ENCODE peak calls at places on chromosomes 11 and 22, in nine cellular contexts. One of them, this sample, is unnamed.

GRCh38 chr11:117523680-117524079 is 196.0 kb downstream of the CEP164 start:
- DNase-seq in cardiac fibroblast: peak
- DNase-seq in lower lobe of right lung: no peak
- DNase-seq in COLO829: no peak
- DNase-seq in NCI-H1092: no peak
- DNase-seq in renal cortical epithelial cell: peak
- DNase-seq in Daoy: peak
- DNase-seq in iPS-NIHi11: no peak
- DNase-seq in left colon: no peak
- DNase-seq in this sample: no peak

GRCh38 chr11:46845440-46845739 is 690 bp downstream of the CKAP5 start:
- DNase-seq in cardiac fibroblast: no peak
- DNase-seq in lower lobe of right lung: no peak
- DNase-seq in COLO829: no peak
- DNase-seq in NCI-H1092: no peak
- DNase-seq in renal cortical epithelial cell: peak
- DNase-seq in Daoy: no peak
- DNase-seq in iPS-NIHi11: no peak
- DNase-seq in left colon: no peak
- DNase-seq in this sample: no peak

GRCh38 chr11:120424185-120424969 is 87.2 kb upstream of the GRIK4 start:
- DNase-seq in cardiac fibroblast: peak
- DNase-seq in lower lobe of right lung: no peak
- DNase-seq in COLO829: no peak
- DNase-seq in NCI-H1092: no peak
- DNase-seq in renal cortical epithelial cell: peak
- DNase-seq in Daoy: no peak
- DNase-seq in iPS-NIHi11: no peak
- DNase-seq in left colon: no peak
- DNase-seq in this sample: no peak

GRCh38 chr11:57144075-57144474 is 37.7 kb upstream of the LRRC55 start:
- DNase-seq in cardiac fibroblast: no peak
- DNase-seq in lower lobe of right lung: no peak
- DNase-seq in COLO829: no peak
- DNase-seq in NCI-H1092: no peak
- DNase-seq in renal cortical epithelial cell: no peak
- DNase-seq in Daoy: no peak
- DNase-seq in iPS-NIHi11: no peak
- DNase-seq in left colon: no peak
- DNase-seq in this sample: no peak

GRCh38 chr11:70556884-70557741 is 158.8 kb downstream of the CTTN start:
- DNase-seq in cardiac fibroblast: no peak
- DNase-seq in lower lobe of right lung: no peak
- DNase-seq in COLO829: no peak
- DNase-seq in NCI-H1092: no peak
- DNase-seq in renal cortical epithelial cell: peak
- DNase-seq in Daoy: peak
- DNase-seq in iPS-NIHi11: no peak
- DNase-seq in left colon: peak
- DNase-seq in this sample: no peak

GRCh38 chr11:75140269-75141138 is 10.4 kb upstream of the SLCO2B1 start:
- DNase-seq in cardiac fibroblast: peak
- DNase-seq in lower lobe of right lung: peak
- DNase-seq in COLO829: peak
- DNase-seq in NCI-H1092: peak
- DNase-seq in renal cortical epithelial cell: no peak
- DNase-seq in Daoy: peak
- DNase-seq in iPS-NIHi11: peak
- DNase-seq in left colon: no peak
- DNase-seq in this sample: peak

GRCh38 chr22:46593211-46593676 is 26.9 kb upstream of the GRAMD4 start:
- DNase-seq in cardiac fibroblast: no peak
- DNase-seq in lower lobe of right lung: peak
- DNase-seq in COLO829: no peak
- DNase-seq in NCI-H1092: no peak
- DNase-seq in renal cortical epithelial cell: no peak
- DNase-seq in Daoy: no peak
- DNase-seq in iPS-NIHi11: no peak
- DNase-seq in left colon: no peak
- DNase-seq in this sample: no peak

GRCh38 chr11:114166897-114167323 is 107.4 kb downstream of the ZBTB16 start:
- DNase-seq in cardiac fibroblast: peak
- DNase-seq in lower lobe of right lung: no peak
- DNase-seq in COLO829: peak
- DNase-seq in NCI-H1092: peak
- DNase-seq in renal cortical epithelial cell: peak
- DNase-seq in Daoy: peak
- DNase-seq in iPS-NIHi11: no peak
- DNase-seq in left colon: no peak
- DNase-seq in this sample: no peak

GRCh38 chr11:113082501-113082900 is 121.3 kb downstream of the NCAM1 start:
- DNase-seq in cardiac fibroblast: no peak
- DNase-seq in lower lobe of right lung: no peak
- DNase-seq in COLO829: no peak
- DNase-seq in NCI-H1092: peak
- DNase-seq in renal cortical epithelial cell: no peak
- DNase-seq in Daoy: no peak
- DNase-seq in iPS-NIHi11: no peak
- DNase-seq in left colon: no peak
- DNase-seq in this sample: no peak

GRCh38 chr11:6319001-6319878 is 1.1 kb downstream of the CAVIN3 start:
- DNase-seq in cardiac fibroblast: peak
- DNase-seq in lower lobe of right lung: peak
- DNase-seq in COLO829: peak
- DNase-seq in NCI-H1092: no peak
- DNase-seq in renal cortical epithelial cell: peak
- DNase-seq in Daoy: peak
- DNase-seq in iPS-NIHi11: peak
- DNase-seq in left colon: peak
- DNase-seq in this sample: no peak

GRCh38 chr11:70912226-70912840 is 340.0 kb downstream of the SHANK2 start:
- DNase-seq in cardiac fibroblast: peak
- DNase-seq in lower lobe of right lung: no peak
- DNase-seq in COLO829: no peak
- DNase-seq in NCI-H1092: no peak
- DNase-seq in renal cortical epithelial cell: peak
- DNase-seq in Daoy: peak
- DNase-seq in iPS-NIHi11: no peak
- DNase-seq in left colon: no peak
- DNase-seq in this sample: no peak

GRCh38 chr11:94837317-94837716 is 69.2 kb downstream of the AMOTL1 start:
- DNase-seq in cardiac fibroblast: no peak
- DNase-seq in lower lobe of right lung: no peak
- DNase-seq in COLO829: no peak
- DNase-seq in NCI-H1092: no peak
- DNase-seq in renal cortical epithelial cell: no peak
- DNase-seq in Daoy: no peak
- DNase-seq in iPS-NIHi11: no peak
- DNase-seq in left colon: no peak
- DNase-seq in this sample: no peak

GRCh38 chr11:88059326-88059725 is 115.9 kb downstream of the RAB38 start:
- DNase-seq in cardiac fibroblast: peak
- DNase-seq in lower lobe of right lung: no peak
- DNase-seq in COLO829: no peak
- DNase-seq in NCI-H1092: no peak
- DNase-seq in renal cortical epithelial cell: peak
- DNase-seq in Daoy: no peak
- DNase-seq in iPS-NIHi11: no peak
- DNase-seq in left colon: no peak
- DNase-seq in this sample: no peak

GRCh38 chr22:23256986-23257888 is 76.9 kb downstream of the BCR start:
- DNase-seq in cardiac fibroblast: peak
- DNase-seq in lower lobe of right lung: no peak
- DNase-seq in COLO829: no peak
- DNase-seq in NCI-H1092: no peak
- DNase-seq in renal cortical epithelial cell: no peak
- DNase-seq in Daoy: no peak
- DNase-seq in iPS-NIHi11: no peak
- DNase-seq in left colon: peak
- DNase-seq in this sample: no peak

GRCh38 chr11:65102142-65103095 is 6.4 kb downstream of the VPS51 start:
- DNase-seq in cardiac fibroblast: peak
- DNase-seq in lower lobe of right lung: no peak
- DNase-seq in COLO829: peak
- DNase-seq in NCI-H1092: peak
- DNase-seq in renal cortical epithelial cell: no peak
- DNase-seq in Daoy: no peak
- DNase-seq in iPS-NIHi11: no peak
- DNase-seq in left colon: no peak
- DNase-seq in this sample: no peak

GRCh38 chr11:4068962-4069361 is 25.6 kb upstream of the RRM1 start:
- DNase-seq in cardiac fibroblast: peak
- DNase-seq in lower lobe of right lung: no peak
- DNase-seq in COLO829: no peak
- DNase-seq in NCI-H1092: no peak
- DNase-seq in renal cortical epithelial cell: no peak
- DNase-seq in Daoy: no peak
- DNase-seq in iPS-NIHi11: no peak
- DNase-seq in left colon: no peak
- DNase-seq in this sample: no peak

GRCh38 chr11:68140496-68141246 is 19.5 kb upstream of the CHKA start:
- DNase-seq in cardiac fibroblast: no peak
- DNase-seq in lower lobe of right lung: no peak
- DNase-seq in COLO829: no peak
- DNase-seq in NCI-H1092: peak
- DNase-seq in renal cortical epithelial cell: no peak
- DNase-seq in Daoy: no peak
- DNase-seq in iPS-NIHi11: no peak
- DNase-seq in left colon: peak
- DNase-seq in this sample: no peak

GRCh38 chr11:2781413-2782274 is 81.8 kb upstream of the KCNQ1OT1 start:
- DNase-seq in cardiac fibroblast: no peak
- DNase-seq in lower lobe of right lung: peak
- DNase-seq in COLO829: no peak
- DNase-seq in NCI-H1092: no peak
- DNase-seq in renal cortical epithelial cell: no peak
- DNase-seq in Daoy: no peak
- DNase-seq in iPS-NIHi11: no peak
- DNase-seq in left colon: peak
- DNase-seq in this sample: no peak

GRCh38 chr11:3088806-3089205 is 31.6 kb upstream of the CARS1 start:
- DNase-seq in cardiac fibroblast: no peak
- DNase-seq in lower lobe of right lung: no peak
- DNase-seq in COLO829: no peak
- DNase-seq in NCI-H1092: no peak
- DNase-seq in renal cortical epithelial cell: no peak
- DNase-seq in Daoy: no peak
- DNase-seq in iPS-NIHi11: no peak
- DNase-seq in left colon: no peak
- DNase-seq in this sample: no peak

This sample was measured in stimulated activated effector memory CD8-positive, alpha-beta T cell treated with anti-CD3 and anti-CD28 coated beads, Interleukin-12 subunit alpha, Interleukin-12 subunit beta, amount 100 ng/mL, for 72 hours.